ENCODE peak calls at places on chromosomes 2 and 18, in nine cellular contexts. L is ACHN; K is GM10248; J is kidney tubule cell; Z is colonic mucosa; O is AG08396; B is activated naive CD4-positive, alpha-beta T cell treated with Interleukin-2 at 50 U/mL for 16 hours; H is stimulated activated naive CD8-positive, alpha-beta T cell treated with anti-CD3 and anti-CD28 coated beads, Interleukin-15, amount 100 ng/mL, for 72 hours; W is GM12878. E is an unnamed sample.

GRCh38 chr2:65220432-65221131 is 7.0 kb upstream of the ACTR2 start:
- DNase-seq in O (no peak), W (no peak), H (no peak), K (no peak), Z (no peak), J (no peak), L (no peak), B (no peak), E (no peak)

GRCh38 chr2:26651458-26652155 is 10.4 kb upstream of the CIB4 start:
- DNase-seq in L (no peak), B (no peak), Z (no peak), W (no peak), H (no peak), O (no peak), K (no peak), J (no peak), E (no peak)

GRCh38 chr2:201860541-201861154 is 54.3 kb downstream of the CDK15 start:
- DNase-seq in O (peak), Z (peak), L (peak), W (peak), B (peak), K (peak), H (peak), J (peak), E (peak)

GRCh38 chr2:72148975-72149555 is 1.4 kb upstream of the CYP26B1 start:
- DNase-seq in K (peak), O (peak), J (peak), H (no peak), L (peak), Z (peak), W (no peak), B (peak), E (peak)

GRCh38 chr18:59792353-59792752 is 95.1 kb upstream of the CCBE1 start:
- DNase-seq in J (no peak), O (no peak), K (no peak), H (no peak), L (no peak), Z (no peak), B (no peak), W (no peak), E (no peak)

GRCh38 chr2:169109502-169110409 is 40.4 kb downstream of the DHRS9 start:
- DNase-seq in B (peak), W (no peak), L (peak), Z (peak), O (peak), J (peak), H (peak), K (peak), E (peak)

GRCh38 chr2:205376071-205376470 is 306.2 kb upstream of the NRP2 start:
- DNase-seq in J (no peak), K (no peak), O (no peak), W (no peak), Z (no peak), H (no peak), B (no peak), L (no peak), E (no peak)

GRCh38 chr18:13377496-13377895 is 158.9 kb downstream of the LDLRAD4 start:
- DNase-seq in O (no peak), K (no peak), B (no peak), H (no peak), Z (no peak), W (no peak), L (no peak), J (peak), E (peak)

GRCh38 chr18:8283901-8284585 is 325.2 kb upstream of the RAB12 start:
- DNase-seq in J (no peak), B (no peak), O (peak), Z (no peak), L (no peak), K (no peak), W (no peak), H (no peak), E (no peak)

GRCh38 chr2:86330015-86330414 is 7.4 kb downstream of the REEP1 start:
- DNase-seq in J (no peak), O (no peak), K (no peak), B (no peak), Z (no peak), L (no peak), W (no peak), H (no peak), E (no peak)

GRCh38 chr18:52888014-52888413 is 548.0 kb downstream of the DCC start:
- DNase-seq in B (no peak), Z (no peak), O (no peak), W (no peak), L (no peak), J (no peak), K (no peak), H (no peak), E (no peak)

GRCh38 chr2:98898423-98898841 is 37.6 kb downstream of the CRACDL start:
- DNase-seq in O (no peak), H (no peak), B (no peak), K (no peak), W (no peak), L (no peak), J (no peak), Z (no peak), E (no peak)

GRCh38 chr2:241769819-241770184 is 6.8 kb upstream of the GAL3ST2 start:
- DNase-seq in O (peak), B (no peak), W (no peak), Z (no peak), K (no peak), H (no peak), L (no peak), J (no peak), E (no peak)

GRCh38 chr2:27150639-27151230 is 1.9 kb downstream of the TCF23 start:
- DNase-seq in K (no peak), O (no peak), H (no peak), J (no peak), W (no peak), B (no peak), L (no peak), Z (no peak), E (no peak)

GRCh38 chr18:36411745-36412168 is 114.2 kb downstream of the FHOD3 start:
- DNase-seq in H (no peak), L (peak), Z (no peak), K (no peak), W (no peak), B (no peak), J (peak), O (no peak), E (no peak)

GRCh38 chr2:136582631-136583205 is 182.6 kb upstream of the THSD7B start:
- DNase-seq in Z (peak), K (peak), H (peak), J (peak), O (peak), L (peak), W (no peak), B (peak), E (no peak)

GRCh38 chr2:211745295-211746097 is 793.1 kb downstream of the ERBB4 start:
- DNase-seq in H (peak), B (no peak), L (peak), Z (peak), O (peak), K (peak), W (no peak), J (peak), E (peak)

GRCh38 chr2:118110991-118111390 is 22.7 kb downstream of the INSIG2 start:
- DNase-seq in W (no peak), B (no peak), K (no peak), H (no peak), Z (no peak), O (no peak), J (no peak), L (no peak), E (no peak)

GRCh38 chr2:73202156-73203054 is at the start of gene NOTO:
- DNase-seq in Z (no peak), J (no peak), L (no peak), W (no peak), B (peak), H (peak), O (no peak), K (no peak), E (no peak)

GRCh38 chr2:230472619-230473018 is 56.6 kb downstream of the SP100 start:
- DNase-seq in J (peak), Z (no peak), W (peak), B (peak), K (no peak), O (peak), H (peak), L (peak), E (peak)

E was measured in stimulated activated CD4-positive, alpha-beta T cell treated with anti-CD3 and anti-CD28 coated beads, Interleukin-1b, Interleukin-23, amount 100 ng/mL, for 48 hours.